ENCODE peak calls at places on chromosomes 7 and 10, in seven cellular contexts. S is neural crest cell; Y is CD8-positive, alpha-beta T cell; L is pancreas; N is AG04449; J is upper lobe of left lung; X is GM10248. Z is an unnamed sample.
A peak's percentile ranks its signal among the peaks of the same experiment; 100 is the strongest.

GRCh38 chr7:143405158-143405557 is 3.5 kb downstream of the EPHA1 start:
- DNase-seq in J (no peak), S (no peak), L (no peak), N (no peak), Y (no peak), X (no peak), Z (no peak)

GRCh38 chr7:960269-960871 is 5.9 kb upstream of the ADAP1 start:
- DNase-seq in J (peak; percentile 59), S (no peak), N (no peak), X (no peak), L (no peak), Y (no peak), Z (no peak)

GRCh38 chr7:155371884-155372781 is 74.5 kb downstream of the INSIG1 start:
- DNase-seq in Y (no peak), N (no peak), X (peak; percentile 69), J (peak; percentile 85), S (no peak), L (no peak), Z (no peak)

GRCh38 chr7:45921699-45922519 is 837 bp upstream of the IGFBP3 start:
- DNase-seq in J (no peak), N (no peak), X (no peak), S (peak; percentile 87), Y (no peak), L (peak; percentile 13), Z (no peak)

GRCh38 chr7:73308074-73308664 is 457 bp downstream of the NSUN5 start:
- DNase-seq in L (no peak), Y (no peak), S (no peak), J (peak; percentile 80), X (peak; percentile 29), N (no peak), Z (no peak)

GRCh38 chr10:11936389-11937152 is 106.0 kb downstream of the UPF2 start:
- DNase-seq in X (no peak), L (no peak), S (no peak), N (no peak), J (no peak), Y (no peak), Z (no peak)

GRCh38 chr7:50265968-50266694 is 38.4 kb upstream of the IKZF1 start:
- DNase-seq in N (no peak), J (no peak), X (no peak), L (no peak), S (no peak), Y (no peak), Z (no peak)

GRCh38 chr7:47197508-47197907 is 384.4 kb downstream of the TNS3 start:
- DNase-seq in X (no peak), Y (no peak), S (no peak), J (no peak), N (no peak), L (no peak), Z (no peak)

GRCh38 chr10:104099941-104100340 is 14.3 kb upstream of the COL17A1 start:
- DNase-seq in J (no peak), L (no peak), S (no peak), Y (no peak), X (no peak), N (no peak), Z (no peak)

GRCh38 chr7:47087866-47088265 is 494.0 kb downstream of the TNS3 start:
- DNase-seq in L (no peak), S (no peak), N (no peak), Y (no peak), X (no peak), J (no peak), Z (no peak)

GRCh38 chr7:33040803-33041516 is 21.6 kb downstream of the NT5C3A start:
- DNase-seq in J (no peak), X (peak; percentile 69), S (no peak), L (peak; percentile 46), Y (peak; percentile 36), N (no peak), Z (no peak)

GRCh38 chr10:114754445-114755320 is 66.9 kb upstream of the FHIP2A start:
- DNase-seq in N (peak; percentile 34), Y (no peak), L (no peak), X (no peak), J (no peak), S (no peak), Z (no peak)

GRCh38 chr7:13602036-13602435 is 387.4 kb downstream of the ETV1 start:
- DNase-seq in N (no peak), J (no peak), Y (no peak), S (no peak), X (no peak), L (no peak), Z (no peak)

GRCh38 chr10:42652860-42653259 is 14.5 kb upstream of the ZNF33B start:
- DNase-seq in X (no peak), J (no peak), Y (no peak), L (no peak), N (no peak), S (no peak), Z (no peak)

GRCh38 chr7:158868754-158869410 is 12.5 kb downstream of the DYNC2I1 start:
- DNase-seq in N (no peak), J (no peak), S (no peak), X (no peak), Y (no peak), L (no peak), Z (no peak)

GRCh38 chr7:37916673-37917660 is at the start of gene SFRP4:
- DNase-seq in J (peak; percentile 91), N (no peak), X (peak; percentile 51), L (peak; percentile 70), S (peak; percentile 36), Y (no peak), Z (no peak)

GRCh38 chr7:87474533-87475358 is 734 bp downstream of the ABCB4 start:
- DNase-seq in N (no peak), J (no peak), Y (no peak), S (peak; percentile 39), X (peak; percentile 65), L (no peak), Z (peak; percentile 25)

GRCh38 chr7:2540133-2540532 is 15.2 kb downstream of the BRAT1 start:
- DNase-seq in J (no peak), S (no peak), L (no peak), N (no peak), Y (no peak), X (no peak), Z (no peak)

GRCh38 chr10:78623577-78624215 is 445.1 kb upstream of the ZMIZ1 start:
- DNase-seq in N (peak; percentile 64), X (no peak), Y (no peak), L (peak; percentile 19), J (no peak), S (no peak), Z (no peak)

GRCh38 chr10:125144693-125145623 is 15.4 kb downstream of the CTBP2 start:
- DNase-seq in Y (no peak), N (no peak), S (no peak), L (no peak), X (peak; percentile 52), J (no peak), Z (peak; percentile 44)

GRCh38 chr7:129661645-129662182 is 50.2 kb downstream of the NRF1 start:
- DNase-seq in S (no peak), N (no peak), L (no peak), X (no peak), J (no peak), Y (no peak), Z (no peak)

GRCh38 chr7:129665013-129665401 is 53.5 kb downstream of the NRF1 start:
- DNase-seq in Y (no peak), L (no peak), S (no peak), N (peak; percentile 85), J (no peak), X (no peak), Z (no peak)

GRCh38 chr7:129667116-129667515 is 55.6 kb downstream of the NRF1 start:
- DNase-seq in S (no peak), J (no peak), X (no peak), N (no peak), L (no peak), Y (no peak), Z (no peak)

GRCh38 chr7:129667551-129667950 is 56.0 kb downstream of the NRF1 start:
- DNase-seq in Y (no peak), X (no peak), J (no peak), L (no peak), S (no peak), N (no peak), Z (no peak)

GRCh38 chr7:129664029-129665012 is 52.8 kb downstream of the NRF1 start:
- DNase-seq in N (peak; percentile 36), L (no peak), X (peak; percentile 50), S (no peak), J (no peak), Y (no peak), Z (peak; percentile 18)
- TF ChIP-seq CTCF in N (peak; percentile 46), L (no peak), X (peak; percentile 46), S (peak; percentile 69), J (peak; percentile 43), Y (no peak), Z (peak; percentile 8)

GRCh38 chr10:64075604-64076003 is 554.4 kb downstream of the REEP3 start:
- DNase-seq in J (no peak), N (no peak), L (no peak), S (no peak), Y (no peak), X (no peak), Z (no peak)
- TF ChIP-seq CTCF in J (no peak), N (no peak), L (no peak), S (no peak), Y (no peak), X (no peak), Z (no peak)

DNA sequence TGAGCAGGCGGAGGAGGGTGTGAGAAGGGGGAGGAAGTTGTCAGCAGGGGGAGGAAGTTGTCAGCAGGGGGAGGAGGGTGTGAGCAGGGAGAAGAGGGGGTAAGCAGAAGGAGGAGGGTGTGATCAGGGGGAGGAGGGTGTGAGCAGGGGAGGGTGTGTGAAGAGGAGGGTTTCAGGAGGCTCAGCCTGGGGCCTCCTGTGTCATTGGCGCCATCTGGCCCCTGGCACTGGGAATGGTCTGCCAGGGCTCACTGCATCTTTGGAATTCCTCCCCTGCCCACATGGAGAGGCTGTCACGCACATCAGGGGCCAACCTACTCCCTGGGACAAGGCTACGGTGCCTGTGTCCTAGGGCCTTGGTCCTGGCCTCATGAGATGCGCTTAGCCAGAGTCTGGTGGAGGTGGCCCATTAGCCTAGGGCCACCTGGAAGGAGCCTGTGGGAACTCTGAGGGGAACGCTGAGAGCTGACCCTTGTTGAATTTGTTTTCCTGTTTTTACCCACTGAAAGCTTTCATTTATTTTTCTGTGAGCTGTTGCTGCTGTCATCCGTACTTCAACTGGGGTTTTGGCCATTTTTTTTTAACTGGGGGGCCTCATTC is 18.0 kb downstream of the CAMK2B start:
- DNase-seq in Y (no peak), N (peak; percentile 10), L (no peak), X (peak; percentile 52), S (peak; percentile 1), J (no peak), Z (peak; percentile 41)
- TF ChIP-seq CTCF in Y (no peak), N (peak; percentile 62), L (no peak), X (peak; percentile 51), S (no peak), J (no peak), Z (no peak)

DNA sequence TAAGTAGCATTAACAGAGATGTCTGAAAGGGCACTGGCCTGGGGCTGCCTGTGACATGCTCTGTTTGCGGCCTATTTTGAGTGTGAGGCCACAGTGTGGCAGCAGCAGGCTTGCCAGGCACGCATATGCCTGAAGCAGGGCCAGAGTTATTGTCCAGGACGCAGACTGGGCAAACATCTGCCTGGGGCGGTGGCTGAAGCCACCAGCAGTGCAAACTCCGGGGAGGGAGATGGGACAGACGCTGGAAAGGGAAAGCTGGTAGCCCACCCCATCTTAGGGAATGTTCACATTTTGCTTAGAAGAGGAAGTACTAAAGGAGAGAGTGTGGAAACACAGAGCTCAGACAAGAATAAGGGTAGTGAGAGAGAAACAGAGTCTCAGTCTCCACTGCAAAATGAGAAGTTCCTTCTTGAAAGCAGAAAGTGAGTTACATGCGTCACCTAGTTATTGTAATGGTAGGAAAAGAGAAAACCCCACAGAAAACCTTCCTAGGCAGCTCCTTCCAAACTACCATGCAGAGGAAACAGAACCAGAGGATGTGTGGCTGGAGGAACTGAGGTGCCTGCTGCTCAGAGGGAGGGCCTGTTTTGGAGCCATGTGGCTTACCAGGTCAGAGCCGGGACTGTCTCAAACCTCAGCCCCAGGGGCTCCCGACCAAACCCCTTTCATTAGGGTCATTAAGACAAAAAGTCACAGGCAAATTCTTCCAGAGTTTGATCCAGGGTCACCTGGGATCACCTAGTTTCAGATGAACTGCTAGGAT is 14.5 kb downstream of the AKR1B1 start:
- DNase-seq in S (no peak), Y (no peak), L (no peak), N (no peak), X (no peak), J (no peak), Z (no peak)
- TF ChIP-seq CTCF in S (no peak), Y (no peak), L (no peak), N (no peak), X (no peak), J (no peak), Z (no peak)